ENCODE peak calls at places on chromosome 21, in eight cellular contexts. One of them, this sample, is unnamed. For H3K4me1, H3K36me3 and H3K9me3, the result is how much of the 10 kb centered on the place peaks cover.

GRCh38 chr21:36901575-36901974 is 64.9 kb downstream of the HLCS start:
- DNase-seq in Peyer's patch: no peak
- DNase-seq in stomach: no peak
- DNase-seq in HepG2: no peak
- DNase-seq in K562: no peak
- DNase-seq in NT2/D1: no peak
- DNase-seq in heart left ventricle: no peak
- DNase-seq in fibroblast of lung: no peak
- DNase-seq in this sample: no peak

GRCh38 chr21:46041183-46041582 is 56.7 kb upstream of the COL6A2 start:
- DNase-seq in Peyer's patch: no peak
- DNase-seq in stomach: no peak
- DNase-seq in HepG2: no peak
- DNase-seq in K562: no peak
- DNase-seq in NT2/D1: no peak
- DNase-seq in heart left ventricle: no peak
- DNase-seq in fibroblast of lung: no peak
- DNase-seq in this sample: no peak

GRCh38 chr21:39053126-39053525 is 130.1 kb downstream of the PSMG1 start:
- DNase-seq in Peyer's patch: no peak
- DNase-seq in stomach: no peak
- DNase-seq in HepG2: no peak
- DNase-seq in K562: no peak
- DNase-seq in NT2/D1: no peak
- DNase-seq in heart left ventricle: no peak
- DNase-seq in fibroblast of lung: no peak
- DNase-seq in this sample: no peak

GRCh38 chr21:26405735-26406361 is 167.2 kb downstream of the CYYR1 start:
- DNase-seq in Peyer's patch: no peak
- DNase-seq in stomach: no peak
- DNase-seq in HepG2: no peak
- DNase-seq in K562: no peak
- DNase-seq in NT2/D1: no peak
- DNase-seq in heart left ventricle: no peak
- DNase-seq in fibroblast of lung: peak
- DNase-seq in this sample: peak

GRCh38 chr21:31908106-31909031 is 35.5 kb downstream of the HUNK start:
- DNase-seq in Peyer's patch: no peak
- DNase-seq in stomach: no peak
- DNase-seq in HepG2: peak
- DNase-seq in K562: no peak
- DNase-seq in NT2/D1: no peak
- DNase-seq in heart left ventricle: no peak
- DNase-seq in fibroblast of lung: peak
- DNase-seq in this sample: no peak

GRCh38 chr21:38289697-38290096 is 32.9 kb downstream of the KCNJ15 start:
- DNase-seq in Peyer's patch: no peak
- DNase-seq in stomach: no peak
- DNase-seq in HepG2: no peak
- DNase-seq in K562: no peak
- DNase-seq in NT2/D1: no peak
- DNase-seq in heart left ventricle: peak
- DNase-seq in fibroblast of lung: peak
- DNase-seq in this sample: no peak

GRCh38 chr21:36692125-36692843 is 6.6 kb upstream of the SIM2 start:
- DNase-seq in Peyer's patch: no peak
- DNase-seq in stomach: no peak
- DNase-seq in HepG2: no peak
- DNase-seq in K562: no peak
- DNase-seq in NT2/D1: no peak
- DNase-seq in heart left ventricle: no peak
- DNase-seq in fibroblast of lung: no peak
- DNase-seq in this sample: no peak

GRCh38 chr21:45859762-45860357 is 121.7 kb upstream of the COL6A1 start:
- DNase-seq in Peyer's patch: no peak
- DNase-seq in stomach: no peak
- DNase-seq in HepG2: no peak
- DNase-seq in K562: no peak
- DNase-seq in NT2/D1: no peak
- DNase-seq in heart left ventricle: no peak
- DNase-seq in fibroblast of lung: no peak
- DNase-seq in this sample: no peak

GRCh38 chr21:36949171-36950141 is 17.0 kb downstream of the HLCS start:
- DNase-seq in Peyer's patch: no peak
- DNase-seq in stomach: no peak
- DNase-seq in HepG2: no peak
- DNase-seq in K562: no peak
- DNase-seq in NT2/D1: no peak
- DNase-seq in heart left ventricle: no peak
- DNase-seq in fibroblast of lung: no peak
- DNase-seq in this sample: no peak

GRCh38 chr21:35965699-35966098 is 94.6 kb downstream of the SETD4 start:
- DNase-seq in Peyer's patch: no peak
- DNase-seq in stomach: no peak
- DNase-seq in HepG2: no peak
- DNase-seq in K562: no peak
- DNase-seq in NT2/D1: no peak
- DNase-seq in heart left ventricle: no peak
- DNase-seq in fibroblast of lung: no peak
- DNase-seq in this sample: no peak

DNA sequence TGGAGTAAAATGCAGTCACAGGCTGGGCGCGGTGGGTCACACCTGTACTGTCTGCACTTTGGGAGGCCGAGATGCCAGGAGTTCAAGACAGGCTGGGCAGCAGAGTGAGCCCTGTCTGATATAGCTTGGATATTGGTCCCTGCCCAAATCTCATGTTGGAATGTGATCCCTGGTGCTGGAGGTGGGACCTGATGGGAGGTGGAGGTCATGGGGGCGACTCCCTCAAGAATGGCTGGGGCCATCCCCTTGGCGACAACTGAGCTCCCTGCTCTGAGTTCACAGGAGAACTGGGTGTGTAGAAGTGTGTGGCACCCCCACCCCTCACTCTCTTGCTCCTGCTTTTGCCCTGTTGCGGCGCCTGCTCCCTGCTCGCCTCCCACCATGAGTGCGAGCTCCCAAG is 11.5 kb upstream of the PDXK start:
- DNase-seq in Peyer's patch: no peak
- DNase-seq in stomach: no peak
- DNase-seq in HepG2: no peak
- DNase-seq in K562: no peak
- DNase-seq in NT2/D1: no peak
- DNase-seq in heart left ventricle: no peak
- DNase-seq in fibroblast of lung: no peak
- DNase-seq in this sample: no peak
- H3K4me1 ChIP-seq in Peyer's patch: under half
- H3K4me1 ChIP-seq in stomach: under half
- H3K4me1 ChIP-seq in HepG2: half or more
- H3K4me1 ChIP-seq in K562: under half
- H3K4me1 ChIP-seq in NT2/D1: under half
- H3K4me1 ChIP-seq in heart left ventricle: under half
- H3K4me1 ChIP-seq in fibroblast of lung: under half
- H3K4me1 ChIP-seq in this sample: under half

DNA sequence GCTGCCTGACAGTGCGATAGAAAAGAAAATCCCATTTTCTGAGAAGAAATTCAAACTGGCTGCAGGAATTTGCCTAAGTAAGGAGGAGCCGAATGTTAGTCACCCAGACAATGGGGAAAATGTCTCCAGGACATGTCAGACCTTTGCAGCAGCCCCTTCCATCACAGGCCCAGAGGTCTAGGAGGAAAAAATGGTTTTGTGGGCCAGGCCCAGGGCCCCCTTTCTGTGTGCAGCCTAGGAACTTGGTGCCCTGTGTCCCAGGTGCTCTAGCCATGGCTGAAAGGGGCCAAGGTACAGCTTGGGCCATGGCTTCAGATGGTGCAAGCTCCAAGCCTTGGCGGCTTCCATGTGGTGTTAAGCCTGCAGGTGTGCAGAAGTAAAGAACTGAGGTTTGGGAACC is 14.6 kb downstream of the ZBTB21 start:
- DNase-seq in Peyer's patch: no peak
- DNase-seq in stomach: no peak
- DNase-seq in HepG2: no peak
- DNase-seq in K562: no peak
- DNase-seq in NT2/D1: no peak
- DNase-seq in heart left ventricle: no peak
- DNase-seq in fibroblast of lung: no peak
- DNase-seq in this sample: no peak
- H3K36me3 ChIP-seq in Peyer's patch: under half
- H3K36me3 ChIP-seq in stomach: under half
- H3K36me3 ChIP-seq in HepG2: under half
- H3K36me3 ChIP-seq in K562: half or more
- H3K36me3 ChIP-seq in NT2/D1: half or more
- H3K36me3 ChIP-seq in heart left ventricle: under half
- H3K36me3 ChIP-seq in fibroblast of lung: under half
- H3K36me3 ChIP-seq in this sample: under half

DNA sequence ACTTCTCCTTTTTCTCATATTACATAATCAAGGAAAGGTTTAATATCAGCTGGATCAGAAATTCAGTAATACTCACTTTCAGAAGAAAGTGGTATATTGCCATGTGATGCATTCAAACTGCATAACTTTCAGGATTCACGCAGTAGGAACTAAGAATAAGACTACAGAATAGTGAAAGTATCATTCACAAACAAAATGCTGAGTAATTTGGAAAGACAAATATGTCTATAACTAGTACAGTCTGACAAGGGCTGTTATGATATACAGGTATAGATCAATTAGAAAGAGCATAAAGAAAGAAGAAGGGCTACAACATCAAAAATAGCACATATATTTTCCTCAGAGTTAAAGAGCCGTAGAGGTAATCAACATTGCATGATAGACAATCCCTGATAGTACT is 871.5 kb upstream of the TMPRSS15 start:
- DNase-seq in Peyer's patch: no peak
- DNase-seq in stomach: no peak
- DNase-seq in HepG2: no peak
- DNase-seq in K562: no peak
- DNase-seq in NT2/D1: no peak
- DNase-seq in heart left ventricle: no peak
- DNase-seq in fibroblast of lung: no peak
- DNase-seq in this sample: no peak
- H3K9me3 ChIP-seq in Peyer's patch: under half
- H3K9me3 ChIP-seq in stomach: under half
- H3K9me3 ChIP-seq in HepG2: half or more
- H3K9me3 ChIP-seq in K562: under half
- H3K9me3 ChIP-seq in NT2/D1: under half
- H3K9me3 ChIP-seq in heart left ventricle: under half
- H3K9me3 ChIP-seq in fibroblast of lung: under half
- H3K9me3 ChIP-seq in this sample: under half

GRCh38 chr21:34110594-34111202 is 37.3 kb downstream of the MRPS6 start:
- DNase-seq in Peyer's patch: no peak
- DNase-seq in stomach: no peak
- DNase-seq in HepG2: no peak
- DNase-seq in K562: peak
- DNase-seq in NT2/D1: no peak
- DNase-seq in heart left ventricle: no peak
- DNase-seq in fibroblast of lung: no peak
- DNase-seq in this sample: no peak
- H3K4me1 ChIP-seq in Peyer's patch: under half
- H3K4me1 ChIP-seq in stomach: half or more
- H3K4me1 ChIP-seq in HepG2: under half
- H3K4me1 ChIP-seq in K562: under half
- H3K4me1 ChIP-seq in NT2/D1: under half
- H3K4me1 ChIP-seq in heart left ventricle: under half
- H3K4me1 ChIP-seq in fibroblast of lung: under half
- H3K4me1 ChIP-seq in this sample: under half

GRCh38 chr21:34792504-34793089 is 123.8 kb downstream of the CLIC6 start:
- DNase-seq in Peyer's patch: no peak
- DNase-seq in stomach: no peak
- DNase-seq in HepG2: no peak
- DNase-seq in K562: no peak
- DNase-seq in NT2/D1: no peak
- DNase-seq in heart left ventricle: no peak
- DNase-seq in fibroblast of lung: no peak
- DNase-seq in this sample: no peak
- H3K36me3 ChIP-seq in Peyer's patch: under half
- H3K36me3 ChIP-seq in stomach: under half
- H3K36me3 ChIP-seq in HepG2: under half
- H3K36me3 ChIP-seq in K562: half or more
- H3K36me3 ChIP-seq in NT2/D1: under half
- H3K36me3 ChIP-seq in heart left ventricle: under half
- H3K36me3 ChIP-seq in fibroblast of lung: under half
- H3K36me3 ChIP-seq in this sample: under half